ENCODE peak calls at places on chromosomes 4 and X, in five cellular contexts. F is activated CD8-positive, alpha-beta T cell treated with anti-CD3 and anti-CD28 coated beads for 36 hours; Q is activated effector memory CD4-positive, alpha-beta T cell treated with Interleukin-2 at 50 U/mL for 16 hours; N is posterior vena cava; V is COR-L47. Y is an unnamed sample.
A peak's percentile ranks its signal among the peaks of the same experiment; 100 is the strongest.

GRCh38 chr4:150395872-150396271 is 186.1 kb upstream of the MAB21L2 start:
- DNase-seq in F (peak; percentile 57), V (no peak), Q (no peak), N (no peak), Y (peak; percentile 61)

GRCh38 chr4:23894021-23894420 is 4.2 kb upstream of the PPARGC1A start:
- DNase-seq in F (no peak), Q (no peak), V (no peak), N (no peak), Y (no peak)

GRCh38 chr4:141668200-141668599 is 31.8 kb downstream of the IL15 start:
- DNase-seq in F (no peak), N (no peak), V (no peak), Q (no peak), Y (no peak)

GRCh38 chr4:169611991-169612868 is at the start of gene NEK1:
- DNase-seq in F (peak; percentile 91), V (peak; percentile 82), Q (peak; percentile 77), N (peak; percentile 96), Y (peak; percentile 91)

GRCh38 chr4:20987191-20987590 is 286.9 kb downstream of the PACRGL start:
- DNase-seq in V (no peak), F (no peak), Q (no peak), N (no peak), Y (no peak)

GRCh38 chr4:114378306-114378903 is 220.2 kb upstream of the UGT8 start:
- DNase-seq in Q (no peak), V (no peak), F (no peak), N (no peak), Y (no peak)

GRCh38 chr4:48090621-48091020 is 43.4 kb downstream of the TXK start:
- DNase-seq in F (no peak), Q (no peak), N (no peak), V (peak; percentile 23), Y (no peak)

GRCh38 chrX:6225307-6226052 is 3.2 kb downstream of the NLGN4X start:
- DNase-seq in Q (no peak), N (no peak), F (no peak), V (no peak), Y (no peak)

GRCh38 chr4:184406915-184407314 is 67.4 kb downstream of the IRF2 start:
- DNase-seq in V (no peak), N (no peak), F (no peak), Q (no peak), Y (no peak)

GRCh38 chr4:150976478-150977118 is 38.5 kb downstream of the LRBA start:
- DNase-seq in F (no peak), N (no peak), V (no peak), Q (no peak), Y (no peak)

GRCh38 chr4:42653606-42654560 is 3.0 kb downstream of the ATP8A1 start:
- DNase-seq in N (no peak), F (no peak), V (no peak), Q (no peak), Y (no peak)

GRCh38 chr4:100421356-100421978 is 96.4 kb downstream of the EMCN start:
- DNase-seq in F (no peak), N (no peak), V (peak; percentile 3), Q (no peak), Y (no peak)

GRCh38 chr4:60013458-60013857 is 1186.7 kb upstream of the ADGRL3 start:
- DNase-seq in F (no peak), Q (no peak), V (no peak), N (no peak), Y (no peak)

GRCh38 chr4:7675136-7675535 is 240.4 kb upstream of the PSAPL1 start:
- DNase-seq in F (no peak), V (no peak), Q (no peak), N (no peak), Y (no peak)

GRCh38 chrX:40279762-40280161 is 182.0 kb upstream of the BCOR start:
- DNase-seq in N (no peak), Q (no peak), F (no peak), V (no peak), Y (no peak)

GRCh38 chr4:8238061-8238511 is 31.5 kb upstream of the HTRA3 start:
- DNase-seq in Q (no peak), N (no peak), V (peak; percentile 56), F (peak; percentile 33), Y (no peak)

GRCh38 chr4:132227349-132228165 is 921.5 kb upstream of the PCDH10 start:
- DNase-seq in F (peak; percentile 17), V (peak; percentile 11), Q (no peak), N (no peak), Y (no peak)

GRCh38 chrX:46791927-46792825 is 33.3 kb upstream of the SLC9A7 start:
- DNase-seq in N (no peak), Q (no peak), V (peak; percentile 65), F (peak; percentile 13), Y (peak; percentile 35)

GRCh38 chrX:50903387-50904027 is 7.0 kb upstream of the BMP15 start:
- DNase-seq in V (peak; percentile 0), N (no peak), Q (no peak), F (peak; percentile 14), Y (peak; percentile 10)

GRCh38 chrX:132786217-132786616 is 172.2 kb downstream of the HS6ST2 start:
- DNase-seq in N (no peak), F (no peak), Q (no peak), V (no peak), Y (no peak)